ENCODE peak calls at places on chromosome 10, in nine cellular contexts. J is NCI-H2171 treated with DMSO at 0.1 percent for 48 hours; O is brain microvascular endothelial cell; C is RWPE1; R is NCI-H2227 treated with DMSO at 0.1 percent for 48 hours; B is activated CD4-positive, alpha-beta T cell treated with anti-CD3 and anti-CD28 coated beads, Interleukin-2, amount 10 ng/mL, durations not matched to agents 7 days and 5 days; I is activated gamma-delta T cell treated with anti-CD3 and anti-CD28 coated beads, Interleukin-2, amount 50 U/mL, for 16 hours; Q is COLO829; M is H7. W is an unnamed sample.

GRCh38 chr10:110530131-110530831 is 32.6 kb downstream of the DUSP5 start:
- DNase-seq in M (peak; percentile 92), Q (no peak), I (no peak), R (no peak), O (peak; percentile 68), J (peak; percentile 48), B (no peak), C (peak; percentile 85), W (peak; percentile 17)

GRCh38 chr10:29517352-29517923 is 117.3 kb downstream of the SVIL start:
- DNase-seq in I (no peak), J (peak; percentile 0), R (no peak), M (peak; percentile 90), O (peak; percentile 46), B (peak; percentile 9), C (no peak), Q (no peak), W (no peak)

GRCh38 chr10:31923389-31923788 is 5.2 kb downstream of the ARHGAP12 start:
- DNase-seq in J (no peak), O (no peak), I (no peak), B (no peak), Q (no peak), C (no peak), R (no peak), M (no peak), W (no peak)

GRCh38 chr10:123704812-123705211 is 38.7 kb downstream of the GPR26 start:
- DNase-seq in M (peak; percentile 61), J (peak; percentile 9), C (no peak), Q (no peak), O (no peak), I (no peak), R (peak; percentile 24), B (no peak), W (no peak)

GRCh38 chr10:13774303-13774893 is 187.6 kb downstream of the PRPF18 start:
- DNase-seq in M (no peak), Q (no peak), B (no peak), O (no peak), R (no peak), I (no peak), J (no peak), C (no peak), W (no peak)

GRCh38 chr10:116312534-116312933 is 11.7 kb upstream of the CCDC172 start:
- DNase-seq in J (peak; percentile 90), B (no peak), O (no peak), Q (no peak), I (no peak), M (no peak), R (no peak), C (no peak), W (no peak)

GRCh38 chr10:102419561-102420442 is 834 bp upstream of the FBXL15 start:
- DNase-seq in Q (no peak), B (peak; percentile 81), O (no peak), J (peak; percentile 87), R (peak; percentile 78), M (peak; percentile 99), C (peak; percentile 85), I (peak; percentile 42), W (peak; percentile 40)

GRCh38 chr10:33333260-33334169 is 952 bp downstream of the NRP1 start:
- DNase-seq in Q (no peak), O (peak; percentile 29), R (no peak), M (no peak), J (no peak), I (no peak), C (peak; percentile 44), B (peak; percentile 37), W (peak; percentile 14)

GRCh38 chr10:6173203-6173602 is 29.5 kb upstream of the PFKFB3 start:
- DNase-seq in R (no peak), B (peak; percentile 84), C (no peak), J (no peak), Q (no peak), M (peak; percentile 76), O (no peak), I (peak; percentile 28), W (no peak)

GRCh38 chr10:115830260-115830970 is 442.6 kb downstream of the GFRA1 start:
- DNase-seq in J (no peak), R (no peak), I (no peak), Q (no peak), C (no peak), B (no peak), M (no peak), O (no peak), W (no peak)

GRCh38 chr10:102452672-102453340 is 1.5 kb upstream of the C10orf95 start:
- DNase-seq in C (peak; percentile 50), B (peak; percentile 56), I (no peak), O (peak; percentile 71), M (no peak), J (no peak), R (no peak), Q (no peak), W (no peak)

GRCh38 chr10:132532784-132533560 is 4.6 kb upstream of the INPP5A start:
- DNase-seq in I (no peak), Q (no peak), M (no peak), B (no peak), J (no peak), R (peak; percentile 55), O (peak; percentile 92), C (peak; percentile 91), W (no peak)

GRCh38 chr10:133019191-133019590 is 68.5 kb upstream of the ADGRA1 start:
- DNase-seq in J (no peak), Q (no peak), R (no peak), C (no peak), M (no peak), I (no peak), B (no peak), O (no peak), W (no peak)

GRCh38 chr10:88178758-88179157 is 315.3 kb downstream of the PTEN start:
- DNase-seq in O (no peak), C (no peak), I (no peak), R (no peak), J (no peak), Q (no peak), B (no peak), M (no peak), W (no peak)

GRCh38 chr10:62253704-62254103 is 14.9 kb downstream of the RTKN2 start:
- DNase-seq in B (no peak), J (no peak), C (no peak), O (no peak), Q (no peak), R (no peak), I (no peak), M (no peak), W (no peak)

W was measured in prostate gland.